ENCODE peak calls at places on chromosome 7, in seven cellular contexts. W, H, D, E, M, A and F are unnamed samples. For H3K27me3, the result is how much of the 10 kb centered on the place peaks cover.

GRCh38 chr7:601573-602340 is 82.1 kb upstream of the PDGFA start:
- DNase-seq in H (no peak), E (peak), M (peak), W (peak), A (peak), D (peak), F (peak)

GRCh38 chr7:143345428-143345900 is 17.0 kb downstream of the FAM131B start:
- DNase-seq in E (no peak), W (peak), D (peak), H (peak), M (peak), A (peak), F (peak)

GRCh38 chr7:96332325-96332724 is 10.4 kb upstream of the SLC25A13 start:
- DNase-seq in A (no peak), W (no peak), H (no peak), D (no peak), M (no peak), E (no peak), F (no peak)

GRCh38 chr7:42065942-42066341 is 171.1 kb downstream of the GLI3 start:
- DNase-seq in W (no peak), A (no peak), D (no peak), H (no peak), E (no peak), M (no peak), F (no peak)

GRCh38 chr7:16284581-16284980 is 136.8 kb downstream of the CRPPA start:
- DNase-seq in W (no peak), H (no peak), M (no peak), A (no peak), E (no peak), D (no peak), F (no peak)

GRCh38 chr7:87961754-87962153 is 27.7 kb downstream of the ADAM22 start:
- DNase-seq in D (no peak), W (no peak), H (peak), E (no peak), A (no peak), M (no peak), F (no peak)

GRCh38 chr7:88361357-88361756 is 54.7 kb upstream of the STEAP4 start:
- DNase-seq in H (no peak), D (no peak), A (no peak), E (no peak), M (no peak), W (no peak), F (no peak)

GRCh38 chr7:49091519-49091918 is 167.2 kb downstream of the CDC14C start:
- DNase-seq in D (no peak), W (no peak), A (no peak), H (no peak), E (no peak), M (no peak), F (no peak)

GRCh38 chr7:16915405-16915804 is 33.6 kb upstream of the AGR3 start:
- DNase-seq in M (no peak), H (no peak), E (no peak), D (no peak), W (no peak), A (no peak), F (no peak)

GRCh38 chr7:29764227-29764626 is 42.1 kb upstream of the WIPF3 start:
- DNase-seq in A (peak), W (no peak), M (no peak), E (no peak), D (no peak), H (no peak), F (no peak)

GRCh38 chr7:131878777-131879176 is 322.3 kb upstream of the PODXL start:
- DNase-seq in E (no peak), D (no peak), A (no peak), W (no peak), H (no peak), M (no peak), F (no peak)

GRCh38 chr7:29946428-29947186 is 43.0 kb downstream of the SCRN1 start:
- DNase-seq in W (peak), D (peak), E (no peak), M (peak), A (no peak), H (no peak), F (no peak)

GRCh38 chr7:69504733-69505132 is 93.5 kb upstream of the AUTS2 start:
- DNase-seq in E (no peak), W (no peak), D (no peak), A (no peak), H (no peak), M (no peak), F (no peak)

GRCh38 chr7:101950450-101951119 is 133.2 kb downstream of the CUX1 start:
- DNase-seq in W (no peak), D (peak), E (no peak), A (no peak), M (no peak), H (peak), F (no peak)

GRCh38 chr7:102450242-102450641 is 14.4 kb downstream of the ALKBH4 start:
- DNase-seq in A (no peak), H (no peak), D (peak), W (no peak), E (no peak), M (no peak), F (no peak)

GRCh38 chr7:84631913-84632312 is 437.3 kb upstream of the SEMA3A start:
- DNase-seq in H (no peak), D (no peak), W (no peak), A (no peak), M (no peak), E (no peak), F (no peak)

GRCh38 chr7:158283016-158283974 is 304.3 kb downstream of the PTPRN2 start:
- DNase-seq in H (no peak), E (peak), A (peak), W (no peak), M (no peak), D (no peak), F (no peak)

GRCh38 chr7:90625562-90625961 is 29.4 kb downstream of the CDK14 start:
- DNase-seq in D (peak), M (peak), A (peak), H (peak), E (no peak), W (peak), F (no peak)

DNA sequence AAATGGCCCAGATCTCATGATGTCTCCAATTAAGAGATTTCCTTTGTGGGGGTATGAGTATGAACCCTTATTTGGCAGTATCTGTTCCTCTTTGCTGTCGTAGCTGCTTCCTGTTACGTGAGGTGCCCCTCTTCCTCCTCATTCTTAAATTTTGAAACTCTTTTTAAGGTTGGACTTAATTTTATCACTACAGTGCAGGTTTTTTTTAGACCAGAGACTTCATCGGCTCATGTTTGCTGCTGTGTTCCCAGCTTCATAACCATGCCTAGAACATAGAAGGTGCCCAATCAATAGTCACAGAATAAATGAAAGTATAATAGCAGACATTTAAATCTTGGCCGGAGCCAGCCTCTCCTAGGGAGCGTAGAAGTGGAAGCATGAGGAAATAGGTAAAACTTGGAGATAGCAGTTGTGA is 2.4 kb downstream of the MIOS start:
- DNase-seq in E (no peak), A (no peak), M (no peak), D (no peak), W (no peak), H (no peak), F (no peak)
- H3K4me3 ChIP-seq in E (no peak), A (no peak), M (no peak), D (no peak), W (no peak), H (no peak), F (no peak)

GRCh38 chr7:100823534-100823933 is 3.8 kb downstream of the EPHB4 start:
- DNase-seq in A (no peak), M (no peak), W (no peak), E (no peak), H (no peak), D (no peak), F (no peak)
- H3K27me3 ChIP-seq in A (under half), M (under half), W (under half), E (under half), H (under half), D (under half), F (under half)

GRCh38 chr7:122307228-122307619 is 2.7 kb upstream of the FEZF1 start:
- DNase-seq in W (no peak), H (no peak), D (no peak), A (no peak), E (peak), M (no peak), F (no peak)

GRCh38 chr7:122304996-122305421 is 459 bp upstream of the FEZF1 start:
- DNase-seq in E (no peak), A (no peak), D (no peak), W (no peak), H (no peak), M (no peak), F (no peak)

GRCh38 chr7:122306320-122307227 is 2.0 kb upstream of the FEZF1 start:
- DNase-seq in A (no peak), H (no peak), E (no peak), D (no peak), M (no peak), W (no peak), F (no peak)

GRCh38 chr7:122304604-122304975 is at the start of gene FEZF1:
- DNase-seq in E (no peak), W (no peak), D (no peak), M (no peak), A (no peak), H (peak), F (no peak)

DNA sequence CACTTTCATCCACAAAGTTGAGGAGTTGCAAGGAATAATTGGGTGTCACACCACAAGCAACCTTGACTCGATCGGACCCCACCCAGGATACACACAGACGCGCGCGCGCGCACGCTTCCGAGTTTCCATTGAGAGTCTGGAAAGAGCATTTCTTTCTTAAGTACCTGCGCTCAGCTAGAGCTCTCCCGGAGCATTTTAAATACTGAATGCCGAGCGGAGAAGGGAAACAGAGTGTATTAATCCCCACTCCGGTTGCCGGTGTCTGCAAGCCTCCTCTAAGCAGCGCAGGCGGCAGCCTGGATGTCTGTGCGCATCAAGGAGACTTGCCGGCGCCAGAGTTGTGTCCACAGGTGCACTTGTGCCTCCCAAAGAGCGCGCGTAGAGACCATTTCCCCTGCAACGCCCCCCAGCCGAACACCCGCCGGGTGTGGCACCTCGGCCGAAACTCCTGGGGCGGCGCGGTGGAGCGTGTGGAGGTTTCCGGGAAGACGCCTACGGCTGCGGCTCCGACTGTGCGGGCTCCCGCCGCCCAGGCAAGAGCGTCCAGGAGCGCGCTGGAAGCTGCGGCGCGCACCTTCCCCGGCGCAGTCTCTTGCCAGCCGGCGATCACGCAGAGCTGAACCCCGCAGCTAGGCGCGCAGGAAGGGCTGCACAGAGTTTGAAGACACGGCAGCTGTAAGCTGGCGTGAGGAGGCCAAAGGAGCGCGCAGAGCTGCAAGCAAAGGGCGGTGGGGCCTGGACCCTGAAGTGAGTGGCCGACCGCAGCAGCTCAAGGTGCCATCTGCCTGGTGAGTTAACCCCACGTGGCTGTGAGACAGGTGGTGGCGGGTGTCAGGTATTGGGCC is 1.1 kb upstream of the FEZF1 start:
- DNase-seq in E (peak), W (no peak), D (no peak), A (no peak), M (no peak), H (peak), F (no peak)
- H3K4me3 ChIP-seq in E (peak), W (peak), D (peak), A (peak), M (peak), H (no peak), F (no peak)

GRCh38 chr7:1663243-1663642 is 6.8 kb upstream of the ELFN1 start:
- DNase-seq in H (no peak), D (peak), E (peak), W (no peak), M (peak), A (no peak), F (no peak)

GRCh38 chr7:1662767-1663166 is 7.3 kb upstream of the ELFN1 start:
- DNase-seq in M (peak), E (no peak), W (no peak), A (no peak), D (no peak), H (no peak), F (no peak)

GRCh38 chr7:1665721-1666250 is 4.3 kb upstream of the ELFN1 start:
- DNase-seq in W (peak), M (peak), D (peak), A (no peak), E (peak), H (peak), F (no peak)

GRCh38 chr7:1664711-1665591 is 5.1 kb upstream of the ELFN1 start:
- DNase-seq in M (peak), A (peak), D (peak), W (peak), E (peak), H (peak), F (no peak)

GRCh38 chr7:1663857-1664651 is 6.0 kb upstream of the ELFN1 start:
- DNase-seq in W (no peak), A (no peak), M (peak), H (peak), E (peak), D (peak), F (no peak)
- H3K27me3 ChIP-seq in W (half or more), A (half or more), M (under half), H (half or more), E (under half), D (under half), F (under half)

GRCh38 chr7:12110425-12110824 is 100.7 kb upstream of the TMEM106B start:
- DNase-seq in H (no peak), D (no peak), A (no peak), E (no peak), M (no peak), W (no peak), F (no peak)

GRCh38 chr7:12107841-12108249 is 103.2 kb upstream of the TMEM106B start:
- DNase-seq in E (no peak), D (no peak), W (no peak), H (no peak), A (no peak), M (no peak), F (no peak)

GRCh38 chr7:12111461-12112405 is 99.4 kb upstream of the TMEM106B start:
- DNase-seq in W (no peak), E (no peak), M (no peak), A (no peak), H (no peak), D (peak), F (no peak)
- H3K4me3 ChIP-seq in W (peak), E (no peak), M (no peak), A (no peak), H (no peak), D (peak), F (peak)

GRCh38 chr7:107236857-107237256 is 68.1 kb downstream of the HBP1 start:
- DNase-seq in H (no peak), E (no peak), M (no peak), W (no peak), A (no peak), D (no peak), F (no peak)
- H3K27me3 ChIP-seq in H (under half), E (under half), M (under half), W (under half), A (under half), D (under half), F (under half)